ENCODE peak calls at places on chromosomes 13 and 19, in eight cellular contexts. X, E, T, P, A, Z, B and M are unnamed samples.

GRCh38 chr13:66102864-66103263 is 1127.3 kb downstream of the PCDH9 start:
- DNase-seq in X (no peak), E (no peak), T (no peak), P (no peak), A (no peak), Z (no peak), B (no peak), M (no peak)

GRCh38 chr13:40445557-40445990 is 220.9 kb downstream of the FOXO1 start:
- DNase-seq in X (no peak), E (peak), T (no peak), P (no peak), A (peak), Z (no peak), B (no peak), M (no peak)

GRCh38 chr19:34733266-34733825 is 697 bp upstream of the ZNF181 start:
- DNase-seq in X (no peak), E (peak), T (no peak), P (no peak), A (peak), Z (peak), B (peak), M (no peak)

GRCh38 chr13:30978981-30979956 is 46.8 kb downstream of the TEX26 start:
- DNase-seq in X (no peak), E (no peak), T (no peak), P (no peak), A (no peak), Z (peak), B (peak), M (peak)

GRCh38 chr19:55830656-55831055 is 1.1 kb downstream of the NLRP11 start:
- DNase-seq in X (no peak), E (no peak), T (no peak), P (no peak), A (no peak), Z (no peak), B (no peak), M (no peak)

GRCh38 chr13:85255978-85256377 is 543.2 kb downstream of the SLITRK6 start:
- DNase-seq in X (no peak), E (no peak), T (no peak), P (no peak), A (no peak), Z (no peak), B (no peak), M (no peak)

GRCh38 chr19:387777-388176 is 21.2 kb downstream of the C2CD4C start:
- DNase-seq in X (no peak), E (no peak), T (no peak), P (no peak), A (no peak), Z (no peak), B (no peak), M (no peak)

GRCh38 chr19:41175825-41176734 is 16.9 kb upstream of the CYP2S1 start:
- DNase-seq in X (peak), E (peak), T (peak), P (peak), A (peak), Z (peak), B (peak), M (peak)

GRCh38 chr13:99501952-99502310 is 659 bp downstream of the TM9SF2 start:
- DNase-seq in X (no peak), E (no peak), T (no peak), P (peak), A (no peak), Z (no peak), B (peak), M (no peak)

GRCh38 chr13:51645154-51645650 is 60.9 kb downstream of the WDFY2 start:
- DNase-seq in X (peak), E (no peak), T (no peak), P (peak), A (no peak), Z (no peak), B (no peak), M (no peak)

GRCh38 chr19:38290631-38291147 is 13.4 kb upstream of the C19orf33 start:
- DNase-seq in X (peak), E (no peak), T (peak), P (peak), A (no peak), Z (no peak), B (no peak), M (no peak)

GRCh38 chr19:50317115-50317514 is 12.1 kb downstream of the KCNC3 start:
- DNase-seq in X (no peak), E (no peak), T (no peak), P (no peak), A (no peak), Z (no peak), B (no peak), M (no peak)

GRCh38 chr19:9958451-9958850 is 22.1 kb upstream of the OLFM2 start:
- DNase-seq in X (peak), E (no peak), T (peak), P (peak), A (no peak), Z (no peak), B (no peak), M (no peak)

GRCh38 chr19:38739440-38740251 is 4.6 kb downstream of the CAPN12 start:
- DNase-seq in X (no peak), E (no peak), T (no peak), P (no peak), A (no peak), Z (no peak), B (no peak), M (no peak)

GRCh38 chr19:30788105-30788765 is 416.1 kb downstream of the ZNF536 start:
- DNase-seq in X (no peak), E (no peak), T (no peak), P (no peak), A (no peak), Z (peak), B (no peak), M (no peak)

GRCh38 chr19:30783936-30784335 is 411.8 kb downstream of the ZNF536 start:
- DNase-seq in X (no peak), E (no peak), T (no peak), P (no peak), A (no peak), Z (no peak), B (no peak), M (no peak)

GRCh38 chr19:30783212-30783611 is 411.0 kb downstream of the ZNF536 start:
- DNase-seq in X (no peak), E (no peak), T (no peak), P (no peak), A (no peak), Z (no peak), B (no peak), M (no peak)

GRCh38 chr19:30784850-30785459 is 412.8 kb downstream of the ZNF536 start:
- DNase-seq in X (no peak), E (peak), T (no peak), P (peak), A (peak), Z (peak), B (peak), M (peak)

DNA sequence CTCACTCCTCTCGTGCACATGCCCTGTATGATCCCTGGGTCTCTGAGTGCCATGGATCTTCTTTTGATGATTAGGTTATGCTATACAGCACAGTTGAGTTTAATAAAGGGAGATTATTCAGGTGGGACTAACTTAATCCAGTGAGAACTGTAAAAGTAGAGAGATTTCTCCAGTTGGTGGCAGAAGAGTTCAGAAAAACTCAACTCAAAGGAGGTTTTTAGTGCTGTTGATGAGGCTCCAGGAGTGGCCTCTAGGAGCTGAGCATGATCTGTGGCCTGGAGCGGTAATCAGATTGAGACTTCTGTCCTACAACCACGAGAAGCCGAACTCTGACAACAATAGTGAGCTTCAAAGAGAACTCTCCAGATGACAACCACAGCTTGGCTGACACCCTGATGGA is 413.5 kb downstream of the ZNF536 start:
- DNase-seq in X (no peak), E (no peak), T (no peak), P (no peak), A (no peak), Z (no peak), B (no peak), M (no peak)
- TF ChIP-seq CTCF in X (no peak), E (no peak), T (no peak), P (no peak), A (no peak), Z (peak), B (no peak), M (no peak)

GRCh38 chr13:28536371-28536770 is 41.4 kb upstream of the FLT1 start:
- DNase-seq in X (no peak), E (no peak), T (no peak), P (no peak), A (no peak), Z (no peak), B (no peak), M (no peak)

GRCh38 chr13:28539625-28540286 is 44.8 kb upstream of the FLT1 start:
- DNase-seq in X (no peak), E (no peak), T (no peak), P (no peak), A (no peak), Z (no peak), B (no peak), M (no peak)

GRCh38 chr13:28540612-28541011 is 45.7 kb upstream of the FLT1 start:
- DNase-seq in X (no peak), E (no peak), T (no peak), P (no peak), A (no peak), Z (no peak), B (no peak), M (no peak)

GRCh38 chr13:28537149-28537548 is 42.2 kb upstream of the FLT1 start:
- DNase-seq in X (no peak), E (no peak), T (no peak), P (no peak), A (no peak), Z (no peak), B (no peak), M (no peak)

GRCh38 chr13:28538932-28539331 is 44.0 kb upstream of the FLT1 start:
- DNase-seq in X (no peak), E (no peak), T (no peak), P (no peak), A (no peak), Z (no peak), B (no peak), M (no peak)
- TF ChIP-seq CTCF in X (no peak), E (no peak), T (no peak), P (no peak), A (no peak), Z (no peak), B (no peak), M (no peak)

DNA sequence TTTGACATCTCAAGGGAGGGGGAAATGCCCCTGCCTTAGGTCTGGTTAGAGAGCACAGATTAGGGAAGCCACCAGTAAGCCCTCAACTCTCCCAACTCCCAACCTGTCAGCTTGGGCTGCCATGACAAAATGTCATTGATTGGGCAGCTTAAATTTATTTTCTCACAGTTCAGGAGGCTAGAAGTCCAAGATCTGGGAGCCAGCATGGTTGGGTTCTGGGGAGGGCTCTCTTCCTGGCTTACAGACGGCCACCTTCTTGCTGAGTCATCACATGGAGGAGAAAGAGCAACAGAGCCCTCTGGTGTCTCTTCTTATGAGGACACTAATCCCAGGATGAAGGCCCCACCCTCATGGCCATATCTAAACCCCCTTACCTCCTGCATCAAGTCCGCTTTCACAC is 24.2 kb downstream of the C19orf12 start:
- DNase-seq in X (no peak), E (no peak), T (no peak), P (peak), A (no peak), Z (peak), B (no peak), M (no peak)
- TF ChIP-seq CTCF in X (peak), E (peak), T (no peak), P (no peak), A (peak), Z (peak), B (peak), M (peak)

DNA sequence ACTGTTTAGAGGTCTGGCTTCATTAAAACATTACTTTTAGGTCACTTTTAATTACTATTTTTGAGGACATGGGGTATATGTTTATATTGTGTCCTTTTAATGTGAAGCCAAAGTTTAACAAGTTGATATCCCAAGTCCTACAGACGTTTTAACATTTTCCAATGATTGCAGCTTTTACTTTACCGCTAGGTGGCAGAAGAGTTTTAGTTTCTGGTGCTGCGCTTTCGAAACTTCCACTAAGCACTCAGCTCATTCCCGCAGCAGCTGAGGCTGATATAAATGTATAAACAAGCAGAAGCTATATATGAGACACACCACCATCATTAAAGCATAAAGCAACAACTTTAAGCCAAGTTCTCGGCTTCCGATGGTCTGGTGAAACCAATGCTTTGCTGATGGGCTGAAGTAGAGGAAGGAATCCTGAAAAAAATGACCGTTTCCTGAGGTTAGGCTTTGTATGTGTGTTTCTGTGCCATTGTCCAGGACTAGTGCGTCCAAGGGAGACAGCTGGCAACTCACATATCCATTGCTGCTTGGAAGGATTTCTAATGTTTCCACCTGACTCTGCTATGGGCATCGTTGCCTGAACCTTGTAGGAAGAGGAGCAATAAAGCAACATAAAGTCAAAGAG is 753.9 kb downstream of the OLFM4 start:
- DNase-seq in X (no peak), E (no peak), T (no peak), P (peak), A (no peak), Z (peak), B (peak), M (peak)
- TF ChIP-seq CTCF in X (peak), E (peak), T (peak), P (peak), A (peak), Z (peak), B (peak), M (peak)

DNA sequence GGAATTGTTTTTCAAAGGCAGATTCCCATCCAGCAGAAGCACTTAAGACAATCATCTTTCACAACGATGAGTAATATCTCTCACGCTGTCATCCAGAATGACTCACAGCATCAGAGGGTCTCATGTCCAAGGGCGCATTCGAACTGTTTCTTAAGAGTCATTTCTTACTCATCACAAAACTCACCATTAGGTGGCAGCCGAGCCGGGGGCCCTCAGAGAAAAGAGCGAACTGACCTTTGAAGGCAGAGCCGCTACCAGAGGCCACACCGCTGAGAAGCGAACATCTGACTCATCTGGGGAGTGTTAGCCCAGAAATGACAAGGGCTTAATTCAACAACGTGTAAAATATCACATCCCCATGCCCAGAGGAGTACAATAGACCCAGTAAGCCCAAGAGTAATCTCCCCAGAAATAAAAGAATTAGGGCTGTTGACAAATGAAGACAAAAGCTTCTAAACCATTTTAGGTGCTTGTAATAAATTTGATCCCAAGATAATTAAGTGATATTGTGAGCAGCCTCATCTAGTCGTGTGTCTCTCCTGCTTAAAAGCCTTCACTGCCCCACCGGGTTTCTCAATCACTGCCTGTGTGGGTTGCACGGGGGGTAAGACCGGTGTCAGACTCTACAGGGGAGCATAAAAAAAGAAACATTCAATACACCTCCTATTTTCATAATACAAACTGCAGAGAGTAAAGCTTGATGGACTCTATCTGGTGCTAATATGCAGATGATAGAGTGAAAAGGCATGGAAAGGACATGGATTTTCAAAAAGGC is 96.2 kb downstream of the CYSLTR2 start:
- DNase-seq in X (peak), E (peak), T (peak), P (peak), A (peak), Z (peak), B (peak), M (peak)
- TF ChIP-seq CTCF in X (peak), E (peak), T (peak), P (peak), A (peak), Z (peak), B (peak), M (peak)

GRCh38 chr13:70333752-70334151 is 225.5 kb upstream of the KLHL1 start:
- DNase-seq in X (no peak), E (no peak), T (no peak), P (no peak), A (no peak), Z (no peak), B (no peak), M (no peak)

GRCh38 chr13:70338608-70339007 is 230.4 kb upstream of the KLHL1 start:
- DNase-seq in X (no peak), E (no peak), T (no peak), P (no peak), A (no peak), Z (no peak), B (no peak), M (no peak)

DNA sequence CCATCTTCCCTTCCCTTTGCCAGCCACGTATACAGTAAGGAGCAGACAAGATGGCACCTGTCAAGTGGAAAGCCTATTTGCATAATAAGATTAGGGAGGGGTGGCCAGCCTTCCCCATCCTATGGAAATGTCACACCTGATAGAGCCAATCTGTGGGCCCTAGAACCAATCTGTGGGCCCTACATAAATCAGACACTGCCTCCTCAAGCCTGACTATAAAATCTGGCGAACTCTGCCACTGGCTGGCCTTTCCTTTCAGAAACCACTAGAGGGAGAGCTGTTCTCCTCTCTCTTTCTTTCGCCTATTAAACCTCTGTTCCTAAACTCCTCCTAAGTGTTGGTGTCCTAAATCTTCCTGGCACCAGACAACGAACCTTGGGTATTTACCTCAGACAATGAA is 231.5 kb upstream of the KLHL1 start:
- DNase-seq in X (no peak), E (no peak), T (no peak), P (no peak), A (no peak), Z (peak), B (peak), M (no peak)
- TF ChIP-seq CTCF in X (no peak), E (no peak), T (no peak), P (no peak), A (no peak), Z (peak), B (peak), M (peak)

DNA sequence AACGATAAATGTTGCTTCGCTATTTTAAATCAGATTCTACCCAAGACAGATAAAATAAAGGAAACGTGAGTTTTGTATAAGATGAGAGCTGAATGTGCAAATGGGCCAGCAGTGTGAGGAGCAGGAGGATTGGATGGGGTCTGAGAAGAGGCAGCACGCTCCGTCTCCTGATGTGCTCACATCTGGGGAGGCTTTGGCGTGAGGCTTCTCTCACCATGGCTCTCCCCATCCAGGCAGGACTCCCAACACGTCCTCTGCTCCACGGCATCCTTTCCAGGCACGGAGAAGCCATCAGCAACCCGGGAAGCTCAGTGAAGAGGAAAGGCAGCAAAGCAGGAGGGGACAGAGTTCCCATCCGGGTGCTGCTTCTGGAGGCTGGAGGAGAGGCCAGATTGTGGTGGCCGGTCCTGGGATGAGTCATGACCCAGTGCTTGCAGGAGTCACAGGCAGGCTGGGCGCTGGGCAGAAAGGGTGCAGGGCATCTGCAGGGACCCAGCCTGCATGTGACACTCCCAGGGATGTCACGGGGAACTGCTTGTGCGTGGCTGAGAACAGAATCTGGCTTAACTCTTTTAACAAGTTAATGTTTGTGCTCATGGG is 47.5 kb downstream of the ZNF536 start:
- DNase-seq in X (no peak), E (no peak), T (no peak), P (no peak), A (no peak), Z (no peak), B (no peak), M (no peak)
- TF ChIP-seq CTCF in X (no peak), E (no peak), T (no peak), P (no peak), A (no peak), Z (no peak), B (no peak), M (no peak)

DNA sequence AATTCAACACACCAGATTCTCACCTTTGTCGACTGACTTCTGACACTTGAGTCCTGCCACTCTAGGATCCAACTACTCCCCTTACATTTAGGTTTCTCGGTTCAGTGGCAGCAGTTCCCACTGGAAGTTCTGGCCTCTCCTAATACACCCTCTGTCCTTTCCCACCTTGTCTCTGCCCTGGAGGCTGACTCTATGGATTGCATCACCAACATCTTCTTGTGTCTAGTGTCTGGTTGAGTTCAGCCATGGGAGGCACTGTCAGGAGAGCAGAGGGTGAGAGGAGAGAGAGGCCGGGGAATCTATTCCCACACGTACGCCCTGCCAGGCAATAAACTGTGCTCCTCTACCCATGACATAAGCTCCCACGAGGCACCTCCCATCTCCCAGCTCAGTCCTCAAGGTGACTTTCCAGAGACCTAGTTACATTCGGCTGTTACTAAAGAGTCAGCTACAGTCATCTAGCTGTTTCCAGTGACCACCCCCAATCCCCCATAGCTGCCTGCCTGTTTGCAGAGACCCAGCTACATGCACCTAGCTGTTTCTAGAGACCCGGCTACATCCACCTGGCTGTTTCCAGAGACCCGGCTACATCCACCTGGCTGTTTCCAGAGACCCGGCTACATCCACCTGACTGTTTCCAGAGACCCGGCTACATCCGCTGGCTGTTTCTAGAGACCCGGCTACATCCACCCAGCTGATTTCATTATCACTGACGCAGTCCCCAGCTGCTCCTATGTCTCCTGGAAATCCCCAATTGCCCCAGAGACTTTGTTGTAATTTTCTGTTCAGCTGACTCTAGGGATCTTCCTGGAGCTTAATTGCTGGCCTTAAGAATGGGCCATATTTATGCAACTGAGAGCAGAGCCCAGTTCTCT is 8.1 kb upstream of the LILRB4 start:
- DNase-seq in X (no peak), E (no peak), T (no peak), P (no peak), A (no peak), Z (no peak), B (no peak), M (no peak)
- TF ChIP-seq CTCF in X (no peak), E (no peak), T (no peak), P (no peak), A (no peak), Z (no peak), B (no peak), M (no peak)